ENCODE peak calls at places on chromosomes 4 and X, in eight cellular contexts. One of them, this sample, is unnamed.

GRCh38 chr4:27176400-27176799 is 315.8 kb downstream of the STIM2 start:
- DNase-seq in lower lobe of right lung: no peak
- DNase-seq in H9: peak
- DNase-seq in AG04450: no peak
- DNase-seq in endodermal cell: peak
- DNase-seq in cardiac fibroblast: peak
- DNase-seq in tibial nerve: no peak
- DNase-seq in brain microvascular endothelial cell: no peak
- DNase-seq in this sample: peak

GRCh38 chr4:125013891-125014290 is 300.9 kb upstream of the FAT4 start:
- DNase-seq in lower lobe of right lung: no peak
- DNase-seq in H9: peak
- DNase-seq in AG04450: no peak
- DNase-seq in endodermal cell: no peak
- DNase-seq in cardiac fibroblast: peak
- DNase-seq in tibial nerve: no peak
- DNase-seq in brain microvascular endothelial cell: peak
- DNase-seq in this sample: no peak

GRCh38 chr4:114694770-114695169 is 96.2 kb downstream of the UGT8 start:
- DNase-seq in lower lobe of right lung: no peak
- DNase-seq in H9: no peak
- DNase-seq in AG04450: no peak
- DNase-seq in endodermal cell: no peak
- DNase-seq in cardiac fibroblast: peak
- DNase-seq in tibial nerve: no peak
- DNase-seq in brain microvascular endothelial cell: peak
- DNase-seq in this sample: no peak

GRCh38 chr4:108889696-108890475 is 127.0 kb upstream of the ETNPPL start:
- DNase-seq in lower lobe of right lung: no peak
- DNase-seq in H9: no peak
- DNase-seq in AG04450: no peak
- DNase-seq in endodermal cell: no peak
- DNase-seq in cardiac fibroblast: no peak
- DNase-seq in tibial nerve: no peak
- DNase-seq in brain microvascular endothelial cell: no peak
- DNase-seq in this sample: no peak

GRCh38 chr4:121692261-121692660 is 4.5 kb downstream of the ANXA5 start:
- DNase-seq in lower lobe of right lung: no peak
- DNase-seq in H9: no peak
- DNase-seq in AG04450: no peak
- DNase-seq in endodermal cell: no peak
- DNase-seq in cardiac fibroblast: no peak
- DNase-seq in tibial nerve: no peak
- DNase-seq in brain microvascular endothelial cell: no peak
- DNase-seq in this sample: no peak

GRCh38 chr4:169156392-169156791 is 114.4 kb downstream of the SH3RF1 start:
- DNase-seq in lower lobe of right lung: no peak
- DNase-seq in H9: no peak
- DNase-seq in AG04450: no peak
- DNase-seq in endodermal cell: no peak
- DNase-seq in cardiac fibroblast: no peak
- DNase-seq in tibial nerve: no peak
- DNase-seq in brain microvascular endothelial cell: no peak
- DNase-seq in this sample: no peak

GRCh38 chr4:56330691-56331090 is 56.6 kb downstream of the AASDH start:
- DNase-seq in lower lobe of right lung: no peak
- DNase-seq in H9: no peak
- DNase-seq in AG04450: no peak
- DNase-seq in endodermal cell: no peak
- DNase-seq in cardiac fibroblast: no peak
- DNase-seq in tibial nerve: no peak
- DNase-seq in brain microvascular endothelial cell: peak
- DNase-seq in this sample: no peak

GRCh38 chr4:105666693-105667092 is 41.8 kb downstream of the INTS12 start:
- DNase-seq in lower lobe of right lung: no peak
- DNase-seq in H9: no peak
- DNase-seq in AG04450: no peak
- DNase-seq in endodermal cell: no peak
- DNase-seq in cardiac fibroblast: peak
- DNase-seq in tibial nerve: no peak
- DNase-seq in brain microvascular endothelial cell: peak
- DNase-seq in this sample: no peak

GRCh38 chr4:26484032-26484515 is 6.2 kb downstream of the CCKAR start:
- DNase-seq in lower lobe of right lung: no peak
- DNase-seq in H9: no peak
- DNase-seq in AG04450: no peak
- DNase-seq in endodermal cell: no peak
- DNase-seq in cardiac fibroblast: no peak
- DNase-seq in tibial nerve: no peak
- DNase-seq in brain microvascular endothelial cell: no peak
- DNase-seq in this sample: no peak

GRCh38 chr4:138053601-138054322 is 188.4 kb downstream of the SLC7A11 start:
- DNase-seq in lower lobe of right lung: no peak
- DNase-seq in H9: no peak
- DNase-seq in AG04450: peak
- DNase-seq in endodermal cell: no peak
- DNase-seq in cardiac fibroblast: peak
- DNase-seq in tibial nerve: no peak
- DNase-seq in brain microvascular endothelial cell: peak
- DNase-seq in this sample: no peak

GRCh38 chr4:71230613-71231012 is 108.2 kb upstream of the SLC4A4 start:
- DNase-seq in lower lobe of right lung: no peak
- DNase-seq in H9: no peak
- DNase-seq in AG04450: no peak
- DNase-seq in endodermal cell: no peak
- DNase-seq in cardiac fibroblast: no peak
- DNase-seq in tibial nerve: no peak
- DNase-seq in brain microvascular endothelial cell: no peak
- DNase-seq in this sample: no peak

GRCh38 chr4:48254381-48255072 is 15.1 kb downstream of the TEC start:
- DNase-seq in lower lobe of right lung: no peak
- DNase-seq in H9: no peak
- DNase-seq in AG04450: no peak
- DNase-seq in endodermal cell: no peak
- DNase-seq in cardiac fibroblast: peak
- DNase-seq in tibial nerve: no peak
- DNase-seq in brain microvascular endothelial cell: peak
- DNase-seq in this sample: no peak

GRCh38 chr4:65139998-65140397 is 530.3 kb downstream of the EPHA5 start:
- DNase-seq in lower lobe of right lung: no peak
- DNase-seq in H9: no peak
- DNase-seq in AG04450: no peak
- DNase-seq in endodermal cell: no peak
- DNase-seq in cardiac fibroblast: no peak
- DNase-seq in tibial nerve: no peak
- DNase-seq in brain microvascular endothelial cell: no peak
- DNase-seq in this sample: no peak

GRCh38 chr4:88280228-88280795 is 4.0 kb downstream of the PPM1K start:
- DNase-seq in lower lobe of right lung: no peak
- DNase-seq in H9: no peak
- DNase-seq in AG04450: no peak
- DNase-seq in endodermal cell: no peak
- DNase-seq in cardiac fibroblast: no peak
- DNase-seq in tibial nerve: no peak
- DNase-seq in brain microvascular endothelial cell: no peak
- DNase-seq in this sample: no peak

GRCh38 chrX:154607370-154607769 is 11.7 kb downstream of the CTAG1B start:
- DNase-seq in lower lobe of right lung: no peak
- DNase-seq in H9: no peak
- DNase-seq in AG04450: no peak
- DNase-seq in endodermal cell: no peak
- DNase-seq in cardiac fibroblast: no peak
- DNase-seq in tibial nerve: no peak
- DNase-seq in brain microvascular endothelial cell: no peak
- DNase-seq in this sample: no peak

GRCh38 chr4:165506780-165507305 is 128.0 kb downstream of the CPE start:
- DNase-seq in lower lobe of right lung: no peak
- DNase-seq in H9: no peak
- DNase-seq in AG04450: no peak
- DNase-seq in endodermal cell: no peak
- DNase-seq in cardiac fibroblast: no peak
- DNase-seq in tibial nerve: no peak
- DNase-seq in brain microvascular endothelial cell: no peak
- DNase-seq in this sample: no peak

GRCh38 chr4:168857009-168857408 is 153.0 kb downstream of the CBR4 start:
- DNase-seq in lower lobe of right lung: no peak
- DNase-seq in H9: no peak
- DNase-seq in AG04450: no peak
- DNase-seq in endodermal cell: no peak
- DNase-seq in cardiac fibroblast: no peak
- DNase-seq in tibial nerve: no peak
- DNase-seq in brain microvascular endothelial cell: no peak
- DNase-seq in this sample: no peak

GRCh38 chr4:123922847-123923246 is 526.3 kb downstream of the SPRY1 start:
- DNase-seq in lower lobe of right lung: no peak
- DNase-seq in H9: no peak
- DNase-seq in AG04450: no peak
- DNase-seq in endodermal cell: no peak
- DNase-seq in cardiac fibroblast: peak
- DNase-seq in tibial nerve: no peak
- DNase-seq in brain microvascular endothelial cell: no peak
- DNase-seq in this sample: no peak

GRCh38 chr4:39714171-39714570 is 16.2 kb downstream of the UBE2K start:
- DNase-seq in lower lobe of right lung: no peak
- DNase-seq in H9: no peak
- DNase-seq in AG04450: no peak
- DNase-seq in endodermal cell: no peak
- DNase-seq in cardiac fibroblast: peak
- DNase-seq in tibial nerve: no peak
- DNase-seq in brain microvascular endothelial cell: no peak
- DNase-seq in this sample: no peak
- TF ChIP-seq CTCF in lower lobe of right lung: no peak
- TF ChIP-seq CTCF in H9: no peak
- TF ChIP-seq CTCF in AG04450: no peak
- TF ChIP-seq CTCF in endodermal cell: no peak
- TF ChIP-seq CTCF in cardiac fibroblast: no peak
- TF ChIP-seq CTCF in tibial nerve: no peak
- TF ChIP-seq CTCF in brain microvascular endothelial cell: no peak
- TF ChIP-seq CTCF in this sample: no peak

GRCh38 chrX:19176901-19177630 is 54.8 kb upstream of the ADGRG2 start:
- DNase-seq in lower lobe of right lung: no peak
- DNase-seq in H9: no peak
- DNase-seq in AG04450: no peak
- DNase-seq in endodermal cell: no peak
- DNase-seq in cardiac fibroblast: no peak
- DNase-seq in tibial nerve: no peak
- DNase-seq in brain microvascular endothelial cell: no peak
- DNase-seq in this sample: no peak

GRCh38 chrX:19178402-19178801 is 56.1 kb upstream of the ADGRG2 start:
- DNase-seq in lower lobe of right lung: no peak
- DNase-seq in H9: no peak
- DNase-seq in AG04450: no peak
- DNase-seq in endodermal cell: no peak
- DNase-seq in cardiac fibroblast: no peak
- DNase-seq in tibial nerve: no peak
- DNase-seq in brain microvascular endothelial cell: no peak
- DNase-seq in this sample: no peak

GRCh38 chrX:19174401-19175025 is 52.2 kb upstream of the ADGRG2 start:
- DNase-seq in lower lobe of right lung: no peak
- DNase-seq in H9: no peak
- DNase-seq in AG04450: no peak
- DNase-seq in endodermal cell: no peak
- DNase-seq in cardiac fibroblast: peak
- DNase-seq in tibial nerve: peak
- DNase-seq in brain microvascular endothelial cell: peak
- DNase-seq in this sample: no peak

GRCh38 chrX:19179389-19179788 is 57.1 kb upstream of the ADGRG2 start:
- DNase-seq in lower lobe of right lung: no peak
- DNase-seq in H9: no peak
- DNase-seq in AG04450: no peak
- DNase-seq in endodermal cell: no peak
- DNase-seq in cardiac fibroblast: no peak
- DNase-seq in tibial nerve: no peak
- DNase-seq in brain microvascular endothelial cell: no peak
- DNase-seq in this sample: no peak

GRCh38 chrX:19177710-19178109 is 55.4 kb upstream of the ADGRG2 start:
- DNase-seq in lower lobe of right lung: no peak
- DNase-seq in H9: no peak
- DNase-seq in AG04450: no peak
- DNase-seq in endodermal cell: no peak
- DNase-seq in cardiac fibroblast: no peak
- DNase-seq in tibial nerve: no peak
- DNase-seq in brain microvascular endothelial cell: no peak
- DNase-seq in this sample: no peak
- TF ChIP-seq CTCF in lower lobe of right lung: no peak
- TF ChIP-seq CTCF in H9: no peak
- TF ChIP-seq CTCF in AG04450: no peak
- TF ChIP-seq CTCF in endodermal cell: no peak
- TF ChIP-seq CTCF in cardiac fibroblast: no peak
- TF ChIP-seq CTCF in tibial nerve: no peak
- TF ChIP-seq CTCF in brain microvascular endothelial cell: no peak
- TF ChIP-seq CTCF in this sample: no peak

DNA sequence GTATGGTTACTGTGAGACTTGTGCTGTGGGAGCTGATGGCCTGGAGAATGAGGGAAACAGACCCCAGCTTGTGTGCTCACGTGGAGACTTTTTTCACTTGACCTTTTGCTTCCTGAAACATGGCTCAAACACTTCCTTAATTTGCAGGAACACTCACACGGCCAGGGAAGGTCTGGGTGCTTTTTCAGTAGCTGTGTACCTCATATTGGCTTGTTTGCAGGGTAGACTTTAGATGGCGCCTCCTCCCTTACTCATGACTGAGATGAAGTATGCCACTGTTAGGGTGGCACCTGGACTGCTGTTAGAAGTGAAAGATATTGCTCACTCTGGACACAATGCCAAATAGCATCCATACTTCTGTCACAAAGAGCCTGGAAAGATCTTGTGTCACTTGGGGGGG is 75.7 kb upstream of the WDR1 start:
- DNase-seq in lower lobe of right lung: no peak
- DNase-seq in H9: no peak
- DNase-seq in AG04450: no peak
- DNase-seq in endodermal cell: no peak
- DNase-seq in cardiac fibroblast: no peak
- DNase-seq in tibial nerve: no peak
- DNase-seq in brain microvascular endothelial cell: no peak
- DNase-seq in this sample: no peak
- TF ChIP-seq CTCF in lower lobe of right lung: no peak
- TF ChIP-seq CTCF in H9: peak
- TF ChIP-seq CTCF in AG04450: no peak
- TF ChIP-seq CTCF in endodermal cell: peak
- TF ChIP-seq CTCF in cardiac fibroblast: no peak
- TF ChIP-seq CTCF in tibial nerve: no peak
- TF ChIP-seq CTCF in brain microvascular endothelial cell: no peak
- TF ChIP-seq CTCF in this sample: no peak

GRCh38 chr4:79574741-79575451 is 166.9 kb upstream of the GK2 start:
- DNase-seq in lower lobe of right lung: no peak
- DNase-seq in H9: no peak
- DNase-seq in AG04450: no peak
- DNase-seq in endodermal cell: no peak
- DNase-seq in cardiac fibroblast: no peak
- DNase-seq in tibial nerve: peak
- DNase-seq in brain microvascular endothelial cell: no peak
- DNase-seq in this sample: no peak

GRCh38 chr4:79575709-79576479 is 167.9 kb upstream of the GK2 start:
- DNase-seq in lower lobe of right lung: no peak
- DNase-seq in H9: no peak
- DNase-seq in AG04450: no peak
- DNase-seq in endodermal cell: no peak
- DNase-seq in cardiac fibroblast: no peak
- DNase-seq in tibial nerve: no peak
- DNase-seq in brain microvascular endothelial cell: no peak
- DNase-seq in this sample: no peak

GRCh38 chr4:79578613-79579012 is 170.6 kb upstream of the GK2 start:
- DNase-seq in lower lobe of right lung: peak
- DNase-seq in H9: no peak
- DNase-seq in AG04450: no peak
- DNase-seq in endodermal cell: no peak
- DNase-seq in cardiac fibroblast: no peak
- DNase-seq in tibial nerve: no peak
- DNase-seq in brain microvascular endothelial cell: no peak
- DNase-seq in this sample: no peak

GRCh38 chr4:79576480-79576803 is 168.4 kb upstream of the GK2 start:
- DNase-seq in lower lobe of right lung: no peak
- DNase-seq in H9: no peak
- DNase-seq in AG04450: no peak
- DNase-seq in endodermal cell: no peak
- DNase-seq in cardiac fibroblast: peak
- DNase-seq in tibial nerve: no peak
- DNase-seq in brain microvascular endothelial cell: peak
- DNase-seq in this sample: no peak
- TF ChIP-seq CTCF in lower lobe of right lung: peak
- TF ChIP-seq CTCF in H9: peak
- TF ChIP-seq CTCF in AG04450: peak
- TF ChIP-seq CTCF in endodermal cell: peak
- TF ChIP-seq CTCF in cardiac fibroblast: peak
- TF ChIP-seq CTCF in tibial nerve: peak
- TF ChIP-seq CTCF in brain microvascular endothelial cell: peak
- TF ChIP-seq CTCF in this sample: peak